ENCODE peak calls at places on chromosome 11, in eight cellular contexts. I, J, S, H, C, L, Z and Q are unnamed samples.

GRCh38 chr11:8766043-8766992 is 83.7 kb downstream of the RPL27A start:
- DNase-seq in J (no peak), Z (no peak), H (no peak), L (no peak), S (no peak), C (no peak), I (no peak), Q (no peak)

GRCh38 chr11:78037056-78037455 is 14.0 kb upstream of the KCTD14 start:
- DNase-seq in J (no peak), S (no peak), L (no peak), I (no peak), H (no peak), Z (no peak), C (no peak), Q (no peak)

GRCh38 chr11:78138694-78139421 is 568 bp downstream of the ALG8 start:
- DNase-seq in S (no peak), J (no peak), H (no peak), I (peak), L (no peak), C (peak), Z (no peak), Q (no peak)

GRCh38 chr11:114987171-114987760 is 308.9 kb downstream of the NXPE2 start:
- DNase-seq in C (no peak), I (no peak), L (no peak), J (no peak), Z (no peak), S (no peak), H (no peak), Q (no peak)

GRCh38 chr11:91261513-91261912 is 963.1 kb upstream of the FAT3 start:
- DNase-seq in H (no peak), J (no peak), C (no peak), L (no peak), I (no peak), Z (no peak), S (no peak), Q (no peak)

GRCh38 chr11:79242616-79243015 is 198.2 kb downstream of the TENM4 start:
- DNase-seq in I (no peak), Z (no peak), L (no peak), H (no peak), S (no peak), C (no peak), J (no peak), Q (no peak)

GRCh38 chr11:6626971-6627761 is 7.9 kb upstream of the TPP1 start:
- DNase-seq in J (peak), L (no peak), S (no peak), C (no peak), Z (no peak), H (no peak), I (no peak), Q (no peak)

GRCh38 chr11:123425367-123425766 is 4.7 kb upstream of the GRAMD1B start:
- DNase-seq in S (no peak), I (no peak), L (no peak), C (no peak), H (no peak), J (no peak), Z (no peak), Q (no peak)

GRCh38 chr11:119363874-119364590 is 17.5 kb downstream of the USP2 start:
- DNase-seq in Z (no peak), S (peak), C (no peak), I (peak), J (no peak), L (peak), H (peak), Q (peak)

GRCh38 chr11:83725718-83726117 is 439.6 kb upstream of the CCDC90B start:
- DNase-seq in H (no peak), C (no peak), L (no peak), I (peak), S (no peak), J (peak), Z (no peak), Q (no peak)

GRCh38 chr11:33530824-33531223 is 169.8 kb downstream of the C11orf91 start:
- DNase-seq in S (no peak), I (no peak), Z (no peak), H (no peak), C (no peak), L (no peak), J (no peak), Q (no peak)

GRCh38 chr11:96134622-96135021 is 208.4 kb downstream of the MAML2 start:
- DNase-seq in J (no peak), Z (no peak), H (no peak), S (no peak), L (no peak), I (peak), C (peak), Q (no peak)
- H3K27ac ChIP-seq in J (no peak), Z (no peak), H (no peak), S (no peak), L (no peak), I (peak), C (peak), Q (no peak)

DNA sequence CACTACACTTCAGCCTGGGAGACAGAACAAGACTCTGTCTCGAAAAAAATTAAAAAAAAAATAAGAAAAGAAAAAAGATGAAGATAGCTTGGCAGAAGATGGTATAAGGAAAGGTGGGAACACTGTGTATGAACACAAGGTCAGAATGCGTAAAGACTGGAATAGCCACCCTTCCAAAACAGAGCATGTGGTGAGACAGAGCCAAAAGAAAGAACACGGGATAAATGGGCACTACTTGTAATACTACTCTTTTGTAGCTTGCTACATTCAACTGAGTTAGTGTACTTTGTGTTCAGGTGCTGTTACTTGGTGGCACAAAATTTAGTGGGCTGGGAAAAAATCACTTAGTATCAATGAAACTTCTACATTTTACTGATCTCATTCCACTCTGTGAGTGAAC is 628.6 kb upstream of the KIRREL3 start:
- DNase-seq in C (no peak), H (no peak), S (no peak), J (no peak), L (no peak), I (no peak), Z (no peak), Q (no peak)
- H3K27ac ChIP-seq in C (no peak), H (no peak), S (no peak), J (no peak), L (no peak), I (no peak), Z (no peak), Q (no peak)

GRCh38 chr11:2734181-2735052 is 34.6 kb upstream of the KCNQ1OT1 start:
- DNase-seq in S (no peak), C (no peak), J (no peak), I (no peak), H (peak), L (peak), Z (no peak), Q (no peak)

GRCh38 chr11:2732940-2733628 is 33.3 kb upstream of the KCNQ1OT1 start:
- DNase-seq in I (no peak), S (no peak), C (no peak), H (peak), Z (no peak), J (no peak), L (no peak), Q (no peak)

GRCh38 chr11:2737226-2737590 is 37.4 kb upstream of the KCNQ1OT1 start:
- DNase-seq in H (no peak), J (no peak), Z (no peak), S (no peak), C (no peak), L (no peak), I (no peak), Q (no peak)

GRCh38 chr11:2736577-2737225 is 36.9 kb upstream of the KCNQ1OT1 start:
- DNase-seq in L (no peak), C (no peak), S (no peak), H (no peak), I (no peak), Z (no peak), J (no peak), Q (no peak)

DNA sequence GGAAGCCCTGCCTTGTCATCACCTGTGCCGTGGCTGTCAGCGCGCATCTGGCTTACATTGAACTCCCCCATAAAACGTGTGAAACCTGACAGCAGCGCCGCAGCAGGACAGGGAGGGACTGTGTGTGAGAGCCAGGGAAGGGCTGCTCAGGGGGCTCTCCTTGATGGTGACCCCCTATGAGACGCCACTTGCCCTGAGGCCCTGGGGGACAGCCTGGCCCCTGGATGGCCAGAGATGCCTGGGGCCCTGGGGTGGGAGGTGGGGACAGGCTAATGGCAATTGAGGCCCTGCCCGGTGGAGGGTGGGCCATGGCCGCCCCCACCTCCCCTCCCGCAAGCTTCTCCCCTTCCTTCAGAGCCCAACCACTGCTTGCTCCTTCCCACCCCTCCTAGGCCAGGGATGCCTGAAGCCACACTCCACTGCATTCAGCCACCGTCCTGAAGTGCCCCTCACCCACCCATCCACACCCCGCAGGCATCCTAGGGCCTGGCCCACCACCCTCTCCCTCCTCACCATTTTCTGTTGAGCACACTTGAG is 35.3 kb upstream of the KCNQ1OT1 start:
- DNase-seq in I (no peak), L (no peak), H (no peak), S (no peak), J (no peak), C (no peak), Z (no peak), Q (no peak)
- H3K27ac ChIP-seq in I (no peak), L (no peak), H (no peak), S (no peak), J (no peak), C (no peak), Z (no peak), Q (no peak)

DNA sequence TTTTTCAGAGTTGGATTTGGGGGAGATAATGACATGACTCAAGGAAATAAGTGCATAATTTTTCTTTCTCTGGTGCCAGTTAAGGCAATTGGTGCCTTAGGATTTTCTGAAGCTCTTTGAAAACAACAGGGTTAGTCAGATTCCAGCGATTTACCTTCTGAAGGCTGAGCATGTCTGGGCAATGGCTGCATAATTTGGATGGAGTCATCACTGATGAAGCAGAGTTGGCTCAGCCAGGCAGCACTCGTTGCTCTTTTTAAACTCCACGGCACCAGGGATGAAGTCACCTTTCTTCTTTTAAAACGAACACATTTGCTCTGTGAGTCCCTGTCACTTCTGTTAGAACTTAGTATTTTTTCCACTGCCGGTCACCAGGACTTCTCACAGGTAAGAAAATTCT is 61.9 kb upstream of the AMOTL1 start:
- DNase-seq in C (no peak), S (no peak), Z (no peak), I (peak), J (peak), L (no peak), H (no peak), Q (no peak)
- H3K27ac ChIP-seq in C (no peak), S (no peak), Z (no peak), I (peak), J (peak), L (peak), H (peak), Q (no peak)

DNA sequence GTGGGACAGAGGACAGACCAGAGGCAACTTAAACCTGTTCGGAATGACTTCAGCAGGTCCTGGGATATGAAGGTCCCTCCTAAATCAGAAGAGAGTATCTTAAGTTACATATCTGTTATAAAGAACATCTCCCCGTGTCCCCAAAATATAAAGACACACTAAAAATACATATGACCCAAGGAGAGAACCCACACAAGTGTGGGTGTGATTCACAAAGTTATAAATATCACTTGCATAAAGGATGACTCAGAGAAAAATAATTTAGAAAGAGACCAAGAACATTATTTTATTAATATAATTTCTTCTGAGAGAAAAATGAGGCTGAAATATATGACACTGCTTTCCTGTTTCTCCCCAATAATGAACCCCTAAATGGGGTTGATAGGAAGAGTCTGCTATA is 14.2 kb downstream of the OR5B21 start:
- DNase-seq in Z (no peak), H (no peak), I (no peak), S (no peak), J (no peak), C (no peak), L (no peak), Q (no peak)
- H3K27ac ChIP-seq in Z (no peak), H (no peak), I (no peak), S (no peak), J (no peak), C (no peak), L (no peak), Q (no peak)

GRCh38 chr11:60872952-60873524 is 5.7 kb downstream of the ZP1 start:
- DNase-seq in H (peak), I (peak), Z (no peak), L (peak), C (no peak), J (no peak), S (peak), Q (no peak)

GRCh38 chr11:60870733-60871377 is 3.5 kb downstream of the ZP1 start:
- DNase-seq in L (no peak), I (no peak), C (no peak), S (peak), J (no peak), H (no peak), Z (no peak), Q (no peak)

GRCh38 chr11:60871378-60872061 is 4.2 kb downstream of the ZP1 start:
- DNase-seq in I (no peak), H (no peak), S (peak), J (peak), C (no peak), Z (no peak), L (peak), Q (no peak)

GRCh38 chr11:60873533-60873932 is 6.2 kb downstream of the ZP1 start:
- DNase-seq in C (no peak), I (no peak), H (no peak), S (peak), J (no peak), L (no peak), Z (no peak), Q (no peak)

DNA sequence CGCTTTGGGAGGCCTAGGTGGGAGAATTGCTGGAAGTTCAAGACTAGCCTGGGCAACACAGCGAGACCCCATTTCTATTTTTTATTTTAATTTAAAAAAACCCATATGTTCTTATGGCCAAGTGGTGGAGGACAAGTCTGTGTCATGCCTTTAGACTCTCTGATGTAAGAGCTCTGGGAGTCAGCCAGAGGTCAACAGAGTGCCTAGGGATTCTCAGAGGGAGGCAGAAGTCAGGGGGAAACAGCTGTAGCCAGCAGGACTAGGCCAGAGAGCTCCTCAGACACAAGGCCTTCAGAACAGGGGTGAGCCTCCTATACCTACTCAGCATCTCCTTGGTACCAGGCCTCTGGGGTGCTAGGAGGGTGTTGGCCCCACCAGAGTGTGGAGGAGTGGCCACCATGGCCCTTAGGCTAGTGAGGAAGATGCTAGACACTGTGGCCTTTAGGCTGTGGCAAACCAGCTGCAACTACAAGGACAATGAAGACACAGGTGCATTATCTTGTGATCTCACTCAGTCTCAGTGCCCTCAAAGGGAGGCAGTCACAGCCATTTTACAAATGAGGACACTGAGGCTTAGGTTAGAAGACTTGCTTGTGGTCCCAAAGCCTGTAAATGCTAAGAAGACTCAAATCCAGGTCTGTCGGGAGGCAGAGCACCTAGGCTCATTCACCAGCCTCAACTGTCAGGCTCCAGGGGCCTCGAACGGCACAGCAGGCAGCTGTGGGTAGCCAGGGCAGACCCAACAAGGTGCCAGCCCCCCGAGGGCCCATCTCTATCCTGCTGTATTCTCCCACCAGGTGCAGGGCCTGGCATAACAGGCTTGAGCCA is 5.0 kb downstream of the ZP1 start:
- DNase-seq in H (peak), I (no peak), Z (no peak), C (peak), S (peak), J (peak), L (no peak), Q (no peak)
- H3K27ac ChIP-seq in H (peak), I (no peak), Z (no peak), C (peak), S (no peak), J (peak), L (peak), Q (no peak)

DNA sequence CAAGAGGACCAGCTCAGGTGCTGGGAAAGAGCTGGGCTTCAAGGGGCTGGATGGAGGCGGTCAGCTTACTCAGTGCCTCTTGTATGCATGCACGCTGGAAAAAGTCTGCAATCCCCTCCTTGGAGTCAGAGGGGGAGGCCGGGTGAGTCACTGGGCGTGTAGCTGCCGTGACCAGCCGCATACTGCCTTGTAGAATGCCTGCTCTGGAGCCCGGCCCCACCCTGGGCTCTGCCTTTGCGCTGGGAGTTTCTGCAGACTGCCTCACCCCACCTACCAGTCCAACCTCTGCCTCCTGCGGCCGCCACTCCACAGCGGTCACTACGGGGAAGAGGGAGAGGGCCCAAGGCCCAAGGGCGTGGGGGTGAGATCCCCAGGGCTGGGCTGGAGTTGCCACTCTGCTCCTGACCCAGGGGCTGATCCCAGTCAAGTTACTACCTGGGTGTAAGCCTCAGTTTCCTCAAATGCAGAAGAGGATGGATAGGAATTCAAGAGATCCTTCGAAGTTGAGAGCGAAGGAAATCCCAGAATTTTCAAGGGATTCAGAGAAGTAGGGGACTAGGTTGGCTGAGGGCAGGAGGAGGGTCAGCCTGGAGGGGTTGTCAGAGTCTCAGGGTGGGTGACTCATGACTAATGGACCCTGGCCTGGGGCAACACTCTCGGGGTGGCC is 4.1 kb downstream of the MRGPRF start:
- DNase-seq in C (peak), I (peak), Z (peak), S (peak), J (peak), H (peak), L (peak), Q (no peak)
- H3K27ac ChIP-seq in C (peak), I (peak), Z (peak), S (peak), J (peak), H (peak), L (peak), Q (no peak)

GRCh38 chr11:35905901-35906661 is 37.8 kb upstream of the LDLRAD3 start:
- DNase-seq in L (no peak), H (no peak), C (no peak), Z (no peak), J (no peak), I (no peak), S (no peak), Q (no peak)
- H3K27ac ChIP-seq in L (no peak), H (no peak), C (no peak), Z (no peak), J (no peak), I (no peak), S (peak), Q (no peak)

DNA sequence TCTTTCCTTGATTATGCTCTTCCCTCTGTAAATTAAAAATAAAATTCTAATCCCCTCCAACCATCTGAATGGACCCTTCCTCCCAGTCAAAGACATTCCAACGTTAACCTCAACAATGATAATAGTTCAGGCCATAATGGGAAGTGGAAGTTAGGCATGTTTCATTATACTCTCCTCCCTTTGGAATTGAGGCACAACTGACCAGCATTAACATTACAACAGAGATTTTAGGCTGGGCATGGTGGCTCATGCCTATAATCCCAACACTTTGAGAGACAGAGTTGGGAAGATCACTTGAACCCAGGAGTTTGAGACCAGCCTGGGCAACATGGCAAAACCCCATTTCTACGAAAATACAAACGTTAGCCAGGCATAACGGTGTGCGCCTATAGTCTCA is 2.4 kb upstream of the CTSF start:
- DNase-seq in C (no peak), S (no peak), H (no peak), J (no peak), L (no peak), I (no peak), Z (no peak), Q (no peak)
- H3K27ac ChIP-seq in C (no peak), S (no peak), H (no peak), J (no peak), L (no peak), I (no peak), Z (no peak), Q (no peak)

GRCh38 chr11:66904981-66905521 is 48.2 kb downstream of the LRFN4 start:
- DNase-seq in H (no peak), S (no peak), C (no peak), I (no peak), L (no peak), J (no peak), Z (no peak), Q (no peak)

GRCh38 chr11:66905631-66906030 is 48.8 kb downstream of the LRFN4 start:
- DNase-seq in I (no peak), J (no peak), H (no peak), C (no peak), L (no peak), S (no peak), Z (no peak), Q (no peak)

GRCh38 chr11:66907751-66908173 is 50.4 kb downstream of the PC start:
- DNase-seq in H (no peak), J (no peak), I (no peak), Z (no peak), L (no peak), C (no peak), S (no peak), Q (no peak)

GRCh38 chr11:66904561-66904960 is 47.7 kb downstream of the LRFN4 start:
- DNase-seq in I (no peak), L (no peak), S (no peak), C (no peak), J (no peak), Z (no peak), H (no peak), Q (no peak)

GRCh38 chr11:66906077-66906929 is 49.4 kb downstream of the LRFN4 start:
- DNase-seq in S (no peak), C (peak), L (no peak), J (no peak), H (no peak), I (no peak), Z (no peak), Q (no peak)
- H3K27ac ChIP-seq in S (peak), C (peak), L (no peak), J (no peak), H (no peak), I (peak), Z (no peak), Q (no peak)